ENCODE peak calls at places on chromosomes 12 and 14, in eight cellular contexts. One of them, this sample, is unnamed.

GRCh38 chr14:29584992-29585391 is 342.7 kb downstream of the PRKD1 start:
- DNase-seq in GM12878: no peak
- DNase-seq in fibroblast of mammary gland: peak
- DNase-seq in IMR-90: peak
- DNase-seq in left colon: no peak
- DNase-seq in cardiac fibroblast: peak
- DNase-seq in AML-193: no peak
- DNase-seq in upper lobe of right lung: peak
- DNase-seq in this sample: peak

GRCh38 chr14:51873221-51873893 is 12.9 kb downstream of the GNG2 start:
- DNase-seq in left colon: no peak
- DNase-seq in AML-193: peak
- DNase-seq in upper lobe of right lung: no peak
- DNase-seq in GM12878: peak
- DNase-seq in cardiac fibroblast: peak
- DNase-seq in IMR-90: peak
- DNase-seq in fibroblast of mammary gland: peak
- DNase-seq in this sample: peak

GRCh38 chr14:94180655-94181271 is 6.6 kb downstream of the PPP4R4 start:
- DNase-seq in AML-193: peak
- DNase-seq in fibroblast of mammary gland: peak
- DNase-seq in cardiac fibroblast: peak
- DNase-seq in left colon: no peak
- DNase-seq in GM12878: peak
- DNase-seq in upper lobe of right lung: no peak
- DNase-seq in IMR-90: peak
- DNase-seq in this sample: peak

GRCh38 chr12:109719123-109720022 is 5.7 kb downstream of the FAM222A start:
- DNase-seq in left colon: no peak
- DNase-seq in upper lobe of right lung: no peak
- DNase-seq in IMR-90: peak
- DNase-seq in cardiac fibroblast: no peak
- DNase-seq in AML-193: no peak
- DNase-seq in fibroblast of mammary gland: no peak
- DNase-seq in GM12878: no peak
- DNase-seq in this sample: peak

GRCh38 chr12:106125351-106126085 is 13.2 kb downstream of the NUAK1 start:
- DNase-seq in fibroblast of mammary gland: no peak
- DNase-seq in upper lobe of right lung: no peak
- DNase-seq in AML-193: no peak
- DNase-seq in cardiac fibroblast: no peak
- DNase-seq in IMR-90: no peak
- DNase-seq in left colon: no peak
- DNase-seq in GM12878: no peak
- DNase-seq in this sample: no peak

GRCh38 chr14:67584931-67585330 is 15.1 kb downstream of the PIGH start:
- DNase-seq in upper lobe of right lung: no peak
- DNase-seq in cardiac fibroblast: no peak
- DNase-seq in fibroblast of mammary gland: no peak
- DNase-seq in GM12878: no peak
- DNase-seq in AML-193: no peak
- DNase-seq in IMR-90: no peak
- DNase-seq in left colon: no peak
- DNase-seq in this sample: no peak

GRCh38 chr12:92197815-92198214 is 52.2 kb upstream of the BTG1 start:
- DNase-seq in fibroblast of mammary gland: no peak
- DNase-seq in left colon: no peak
- DNase-seq in IMR-90: no peak
- DNase-seq in upper lobe of right lung: no peak
- DNase-seq in GM12878: no peak
- DNase-seq in AML-193: no peak
- DNase-seq in cardiac fibroblast: no peak
- DNase-seq in this sample: no peak

GRCh38 chr14:39230416-39230815 is 3.3 kb upstream of the MIA2 start:
- DNase-seq in upper lobe of right lung: no peak
- DNase-seq in AML-193: no peak
- DNase-seq in GM12878: no peak
- DNase-seq in IMR-90: peak
- DNase-seq in fibroblast of mammary gland: peak
- DNase-seq in cardiac fibroblast: peak
- DNase-seq in left colon: no peak
- DNase-seq in this sample: no peak

GRCh38 chr12:101931498-101932326 is 54.3 kb downstream of the DRAM1 start:
- DNase-seq in upper lobe of right lung: no peak
- DNase-seq in AML-193: no peak
- DNase-seq in fibroblast of mammary gland: no peak
- DNase-seq in GM12878: peak
- DNase-seq in cardiac fibroblast: no peak
- DNase-seq in IMR-90: no peak
- DNase-seq in left colon: no peak
- DNase-seq in this sample: no peak

GRCh38 chr14:21191809-21192446 is 36.1 kb upstream of the OR5AU1 start:
- DNase-seq in AML-193: peak
- DNase-seq in GM12878: no peak
- DNase-seq in cardiac fibroblast: peak
- DNase-seq in left colon: peak
- DNase-seq in upper lobe of right lung: peak
- DNase-seq in fibroblast of mammary gland: peak
- DNase-seq in IMR-90: no peak
- DNase-seq in this sample: peak

GRCh38 chr14:104582005-104582404 is 2.4 kb downstream of the C14orf180 start:
- DNase-seq in AML-193: no peak
- DNase-seq in fibroblast of mammary gland: no peak
- DNase-seq in cardiac fibroblast: peak
- DNase-seq in upper lobe of right lung: no peak
- DNase-seq in GM12878: no peak
- DNase-seq in IMR-90: no peak
- DNase-seq in left colon: no peak
- DNase-seq in this sample: no peak

GRCh38 chr12:117178301-117178700 is 12.0 kb downstream of the FBXO21 start:
- DNase-seq in cardiac fibroblast: no peak
- DNase-seq in GM12878: no peak
- DNase-seq in AML-193: no peak
- DNase-seq in IMR-90: no peak
- DNase-seq in upper lobe of right lung: no peak
- DNase-seq in left colon: no peak
- DNase-seq in fibroblast of mammary gland: no peak
- DNase-seq in this sample: no peak

GRCh38 chr12:30694971-30695326 is 720 bp downstream of the IPO8 start:
- DNase-seq in upper lobe of right lung: peak
- DNase-seq in IMR-90: peak
- DNase-seq in AML-193: no peak
- DNase-seq in cardiac fibroblast: peak
- DNase-seq in left colon: peak
- DNase-seq in GM12878: no peak
- DNase-seq in fibroblast of mammary gland: peak
- DNase-seq in this sample: peak

GRCh38 chr12:52308807-52309425 is 12.3 kb downstream of the KRT83 start:
- DNase-seq in left colon: no peak
- DNase-seq in IMR-90: no peak
- DNase-seq in AML-193: no peak
- DNase-seq in cardiac fibroblast: no peak
- DNase-seq in fibroblast of mammary gland: no peak
- DNase-seq in GM12878: no peak
- DNase-seq in upper lobe of right lung: no peak
- DNase-seq in this sample: no peak

GRCh38 chr12:84811291-84811690 is 101.3 kb downstream of the SLC6A15 start:
- DNase-seq in fibroblast of mammary gland: no peak
- DNase-seq in GM12878: no peak
- DNase-seq in IMR-90: peak
- DNase-seq in left colon: no peak
- DNase-seq in AML-193: no peak
- DNase-seq in upper lobe of right lung: no peak
- DNase-seq in cardiac fibroblast: no peak
- DNase-seq in this sample: no peak

GRCh38 chr12:62192486-62193250 is 67.5 kb upstream of the USP15 start:
- DNase-seq in upper lobe of right lung: peak
- DNase-seq in left colon: peak
- DNase-seq in cardiac fibroblast: peak
- DNase-seq in fibroblast of mammary gland: peak
- DNase-seq in IMR-90: peak
- DNase-seq in GM12878: peak
- DNase-seq in AML-193: peak
- DNase-seq in this sample: peak

GRCh38 chr14:104387000-104387384 is 192.6 kb upstream of the C14orf180 start:
- DNase-seq in fibroblast of mammary gland: no peak
- DNase-seq in left colon: no peak
- DNase-seq in upper lobe of right lung: peak
- DNase-seq in AML-193: no peak
- DNase-seq in GM12878: no peak
- DNase-seq in cardiac fibroblast: no peak
- DNase-seq in IMR-90: no peak
- DNase-seq in this sample: no peak

GRCh38 chr12:30652034-30652696 is 43.5 kb downstream of the IPO8 start:
- DNase-seq in AML-193: no peak
- DNase-seq in GM12878: no peak
- DNase-seq in fibroblast of mammary gland: no peak
- DNase-seq in left colon: no peak
- DNase-seq in upper lobe of right lung: no peak
- DNase-seq in cardiac fibroblast: no peak
- DNase-seq in IMR-90: no peak
- DNase-seq in this sample: no peak

GRCh38 chr14:104702106-104702505 is 12.7 kb downstream of the INF2 start:
- DNase-seq in upper lobe of right lung: no peak
- DNase-seq in IMR-90: no peak
- DNase-seq in GM12878: no peak
- DNase-seq in left colon: no peak
- DNase-seq in cardiac fibroblast: no peak
- DNase-seq in fibroblast of mammary gland: no peak
- DNase-seq in AML-193: no peak
- DNase-seq in this sample: no peak

GRCh38 chr14:93941293-93941910 is 14.3 kb downstream of the FAM181A start:
- DNase-seq in fibroblast of mammary gland: peak
- DNase-seq in IMR-90: peak
- DNase-seq in upper lobe of right lung: no peak
- DNase-seq in cardiac fibroblast: peak
- DNase-seq in left colon: no peak
- DNase-seq in GM12878: no peak
- DNase-seq in AML-193: no peak
- DNase-seq in this sample: peak